ENCODE peak calls at places on chromosomes 13 and 19, in four cellular contexts. One of them, this sample, is unnamed.

GRCh38 chr13:33349314-33349995 is 63.9 kb upstream of the STARD13 start:
- DNase-seq in mucosa of gallbladder: peak
- DNase-seq in activated CD4-positive, CD25-positive, alpha-beta regulatory T cell treated with anti-CD3 and anti-CD28 coated beads, Interleukin-2, amount 50 U/mL, for 16 hours: no peak
- DNase-seq in choroid plexus epithelial cell: no peak
- DNase-seq in this sample: peak

GRCh38 chr19:33248954-33249613 is 23.4 kb upstream of the SLC7A10 start:
- DNase-seq in mucosa of gallbladder: no peak
- DNase-seq in activated CD4-positive, CD25-positive, alpha-beta regulatory T cell treated with anti-CD3 and anti-CD28 coated beads, Interleukin-2, amount 50 U/mL, for 16 hours: no peak
- DNase-seq in choroid plexus epithelial cell: no peak
- DNase-seq in this sample: no peak

GRCh38 chr13:95388420-95389079 is 87.3 kb upstream of the ABCC4 start:
- DNase-seq in mucosa of gallbladder: no peak
- DNase-seq in activated CD4-positive, CD25-positive, alpha-beta regulatory T cell treated with anti-CD3 and anti-CD28 coated beads, Interleukin-2, amount 50 U/mL, for 16 hours: no peak
- DNase-seq in choroid plexus epithelial cell: no peak
- DNase-seq in this sample: no peak

GRCh38 chr13:43872181-43872580 is 7.4 kb downstream of the CCDC122 start:
- DNase-seq in mucosa of gallbladder: no peak
- DNase-seq in activated CD4-positive, CD25-positive, alpha-beta regulatory T cell treated with anti-CD3 and anti-CD28 coated beads, Interleukin-2, amount 50 U/mL, for 16 hours: no peak
- DNase-seq in choroid plexus epithelial cell: no peak
- DNase-seq in this sample: no peak

GRCh38 chr19:18972301-18972831 is 31.3 kb upstream of the HOMER3 start:
- DNase-seq in mucosa of gallbladder: no peak
- DNase-seq in activated CD4-positive, CD25-positive, alpha-beta regulatory T cell treated with anti-CD3 and anti-CD28 coated beads, Interleukin-2, amount 50 U/mL, for 16 hours: no peak
- DNase-seq in choroid plexus epithelial cell: peak
- DNase-seq in this sample: no peak

GRCh38 chr13:100130092-100130491 is 41.2 kb downstream of the PCCA start:
- DNase-seq in mucosa of gallbladder: no peak
- DNase-seq in activated CD4-positive, CD25-positive, alpha-beta regulatory T cell treated with anti-CD3 and anti-CD28 coated beads, Interleukin-2, amount 50 U/mL, for 16 hours: no peak
- DNase-seq in choroid plexus epithelial cell: no peak
- DNase-seq in this sample: peak

GRCh38 chr13:99813346-99814095 is 158.0 kb downstream of the ZIC5 start:
- DNase-seq in mucosa of gallbladder: peak
- DNase-seq in activated CD4-positive, CD25-positive, alpha-beta regulatory T cell treated with anti-CD3 and anti-CD28 coated beads, Interleukin-2, amount 50 U/mL, for 16 hours: no peak
- DNase-seq in choroid plexus epithelial cell: no peak
- DNase-seq in this sample: no peak

GRCh38 chr19:1063909-1064660 is 2.9 kb upstream of the ARHGAP45 start:
- DNase-seq in mucosa of gallbladder: no peak
- DNase-seq in activated CD4-positive, CD25-positive, alpha-beta regulatory T cell treated with anti-CD3 and anti-CD28 coated beads, Interleukin-2, amount 50 U/mL, for 16 hours: no peak
- DNase-seq in choroid plexus epithelial cell: no peak
- DNase-seq in this sample: no peak

GRCh38 chr13:27379694-27380596 is 44.5 kb upstream of the GTF3A start:
- DNase-seq in mucosa of gallbladder: peak
- DNase-seq in activated CD4-positive, CD25-positive, alpha-beta regulatory T cell treated with anti-CD3 and anti-CD28 coated beads, Interleukin-2, amount 50 U/mL, for 16 hours: peak
- DNase-seq in choroid plexus epithelial cell: peak
- DNase-seq in this sample: peak

GRCh38 chr19:21410166-21410565 is 13.2 kb downstream of the ZNF493 start:
- DNase-seq in mucosa of gallbladder: no peak
- DNase-seq in activated CD4-positive, CD25-positive, alpha-beta regulatory T cell treated with anti-CD3 and anti-CD28 coated beads, Interleukin-2, amount 50 U/mL, for 16 hours: no peak
- DNase-seq in choroid plexus epithelial cell: no peak
- DNase-seq in this sample: no peak

GRCh38 chr13:39362652-39363390 is 240.2 kb downstream of the LHFPL6 start:
- DNase-seq in mucosa of gallbladder: no peak
- DNase-seq in activated CD4-positive, CD25-positive, alpha-beta regulatory T cell treated with anti-CD3 and anti-CD28 coated beads, Interleukin-2, amount 50 U/mL, for 16 hours: no peak
- DNase-seq in choroid plexus epithelial cell: no peak
- DNase-seq in this sample: no peak